ENCODE peak calls at places on chromosome 13, in ten cellular contexts. A is AG10803; O is type B pancreatic cell; H is tibial nerve; B is thyroid gland; U is CD8-positive, alpha-beta T cell; X is cortex of kidney; I is NCI-H1417 treated with DMSO at 0.1 percent for 48 hours; P is HEK293T; Y is effector CD4-positive, alpha-beta T cell. Q is an unnamed sample.

GRCh38 chr13:95156208-95156607 is 145.0 kb downstream of the ABCC4 start:
- DNase-seq in O (no peak), A (peak), I (peak), Y (no peak), X (no peak), P (no peak), U (no peak), H (no peak), B (no peak), Q (no peak)

GRCh38 chr13:50593228-50593627 is 250.3 kb downstream of the DLEU7 start:
- DNase-seq in X (no peak), O (no peak), U (no peak), A (no peak), H (no peak), Y (no peak), B (no peak), I (no peak), P (no peak), Q (no peak)

GRCh38 chr13:108278466-108278865 is 8.9 kb downstream of the TNFSF13B start:
- DNase-seq in O (no peak), H (no peak), B (no peak), U (no peak), P (no peak), X (no peak), I (no peak), Y (no peak), A (no peak), Q (no peak)

GRCh38 chr13:74132768-74133656 is 1.2 kb downstream of the KLF12 start:
- DNase-seq in H (no peak), U (peak), B (peak), A (peak), P (peak), O (peak), Y (peak), X (no peak), I (no peak), Q (no peak)

GRCh38 chr13:80755925-80756324 is 415.0 kb upstream of the SPRY2 start:
- DNase-seq in P (no peak), I (no peak), H (no peak), Y (no peak), B (peak), X (no peak), A (no peak), O (no peak), U (no peak), Q (no peak)

GRCh38 chr13:113990321-113990837 is 16.5 kb upstream of the C13orf46 start:
- DNase-seq in X (no peak), A (no peak), U (no peak), H (no peak), I (no peak), B (peak), P (no peak), O (no peak), Y (no peak), Q (no peak)

GRCh38 chr13:61045197-61045596 is 370.5 kb downstream of the PCDH20 start:
- DNase-seq in U (no peak), B (no peak), X (no peak), O (no peak), P (no peak), I (no peak), H (no peak), A (no peak), Y (no peak), Q (no peak)

GRCh38 chr13:76516013-76516412 is 370.2 kb downstream of the KCTD12 start:
- DNase-seq in P (no peak), I (no peak), U (no peak), Y (no peak), O (no peak), A (peak), H (no peak), X (no peak), B (no peak), Q (no peak)

GRCh38 chr13:43573787-43574562 is 212.8 kb downstream of the ENOX1 start:
- DNase-seq in U (no peak), X (no peak), I (no peak), A (peak), B (no peak), O (no peak), H (no peak), Y (no peak), P (no peak), Q (no peak)

GRCh38 chr13:51246005-51246404 is 23.8 kb downstream of the FAM124A start:
- DNase-seq in Y (no peak), H (no peak), I (no peak), O (no peak), P (no peak), A (no peak), U (no peak), X (no peak), B (peak), Q (no peak)

GRCh38 chr13:46160474-46161066 is 21.4 kb downstream of the LCP1 start:
- DNase-seq in B (peak), A (peak), U (no peak), I (no peak), P (peak), H (no peak), X (no peak), Y (no peak), O (no peak), Q (no peak)

GRCh38 chr13:95181586-95181985 is 119.7 kb downstream of the ABCC4 start:
- DNase-seq in Y (no peak), X (no peak), H (no peak), B (no peak), U (no peak), I (no peak), A (no peak), P (no peak), O (no peak), Q (no peak)

GRCh38 chr13:50485979-50486935 is 357.2 kb downstream of the DLEU7 start:
- DNase-seq in X (no peak), A (peak), P (no peak), O (no peak), H (no peak), U (no peak), I (no peak), B (no peak), Y (no peak), Q (no peak)

GRCh38 chr13:111184685-111185401 is 69.7 kb downstream of the ARHGEF7 start:
- DNase-seq in I (no peak), Y (no peak), X (no peak), B (no peak), P (no peak), O (no peak), A (no peak), H (no peak), U (peak), Q (no peak)

GRCh38 chr13:106492576-106493323 is 42.7 kb downstream of the EFNB2 start:
- DNase-seq in U (no peak), I (no peak), Y (no peak), B (no peak), P (no peak), H (no peak), O (no peak), A (no peak), X (no peak), Q (no peak)

GRCh38 chr13:41693434-41693833 is 236.1 kb downstream of the RGCC start:
- DNase-seq in U (no peak), A (peak), H (no peak), Y (no peak), I (no peak), X (no peak), P (no peak), B (no peak), O (no peak), Q (no peak)

GRCh38 chr13:45683701-45684100 is 18.4 kb upstream of the CBY2 start:
- DNase-seq in H (no peak), P (peak), I (no peak), Y (no peak), O (no peak), A (no peak), U (no peak), B (no peak), X (no peak), Q (no peak)

GRCh38 chr13:87884874-87885273 is 213.7 kb downstream of the SLITRK5 start:
- DNase-seq in U (no peak), B (no peak), I (no peak), H (no peak), A (no peak), Y (no peak), X (no peak), P (peak), O (no peak), Q (no peak)

GRCh38 chr13:22665531-22665930 is 515.2 kb upstream of the SGCG start:
- DNase-seq in O (no peak), U (no peak), X (no peak), Y (no peak), B (no peak), I (no peak), A (no peak), P (no peak), H (no peak), Q (no peak)

GRCh38 chr13:83325454-83325853 is 556.8 kb downstream of the SLITRK1 start:
- DNase-seq in U (no peak), Y (no peak), I (no peak), B (no peak), X (no peak), A (peak), P (no peak), O (no peak), H (no peak), Q (no peak)

GRCh38 chr13:100662470-100663211 is 12.0 kb downstream of the TMTC4 start:
- DNase-seq in X (no peak), Y (no peak), P (no peak), I (no peak), H (no peak), U (no peak), B (no peak), O (peak), A (no peak), Q (no peak)

GRCh38 chr13:44303681-44304432 is 69.8 kb upstream of the SERP2 start:
- DNase-seq in Y (no peak), P (no peak), O (no peak), A (no peak), U (no peak), H (no peak), X (peak), B (peak), I (no peak), Q (peak)

GRCh38 chr13:23505007-23505406 is 65.2 kb upstream of the TNFRSF19 start:
- DNase-seq in Y (no peak), O (no peak), I (no peak), P (no peak), X (no peak), H (no peak), U (no peak), B (no peak), A (peak), Q (no peak)

GRCh38 chr13:52808842-52809219 is 39.6 kb downstream of the PCDH8 start:
- DNase-seq in B (no peak), U (no peak), I (no peak), A (no peak), P (no peak), O (no peak), X (no peak), H (no peak), Y (no peak), Q (no peak)

GRCh38 chr13:24502567-24503375 is 9.8 kb downstream of the PARP4 start:
- DNase-seq in B (peak), X (no peak), U (no peak), P (no peak), H (no peak), Y (no peak), A (peak), I (no peak), O (no peak), Q (no peak)